ENCODE peak calls at places on chromosomes 16 and 17, in five cellular contexts. R is ovary, N is heart left ventricle, D is GM23338, P is uterus. C is an unnamed sample. For H3K4me1, the result is how much of the 10 kb centered on the place peaks cover.

GRCh38 chr16:2009791-2010510 is at the start of gene ZNF598:
- DNase-seq in D (peak), N (peak), R (peak), P (peak), C (peak)

GRCh38 chr17:60354223-60354622 is 37.7 kb downstream of the USP32 start:
- DNase-seq in D (no peak), R (no peak), N (no peak), P (no peak), C (no peak)

GRCh38 chr17:51352798-51353197 is 92.5 kb downstream of the UTP18 start:
- DNase-seq in N (no peak), D (no peak), P (no peak), R (no peak), C (no peak)

GRCh38 chr16:67016681-67017450 is 12.1 kb upstream of the CBFB start:
- DNase-seq in D (no peak), R (no peak), P (peak), N (no peak), C (no peak)

GRCh38 chr17:80960797-80961452 is 30.7 kb upstream of the CHMP6 start:
- DNase-seq in P (no peak), R (peak), N (no peak), D (no peak), C (peak)

GRCh38 chr17:55426851-55427586 is 5.4 kb upstream of the MMD start:
- DNase-seq in N (no peak), P (no peak), R (no peak), D (no peak), C (no peak)

GRCh38 chr16:30874244-30874820 is 19.5 kb downstream of the BCL7C start:
- DNase-seq in D (peak), N (no peak), R (no peak), P (no peak), C (peak)

GRCh38 chr17:34711646-34712045 is 132.3 kb downstream of the TMEM132E start:
- DNase-seq in D (no peak), N (no peak), P (no peak), R (no peak), C (no peak)

GRCh38 chr17:55895112-55895759 is 144.4 kb downstream of the PCTP start:
- DNase-seq in D (no peak), P (no peak), N (no peak), R (no peak), C (no peak)

GRCh38 chr16:71528863-71529262 is 2.6 kb downstream of the CHST4 start:
- DNase-seq in D (no peak), N (no peak), R (no peak), P (no peak), C (no peak)

GRCh38 chr16:88357306-88358032 is 25.3 kb upstream of the ZNF469 start:
- DNase-seq in R (peak), N (peak), P (no peak), D (no peak), C (no peak)

GRCh38 chr17:66373944-66374817 is 71.8 kb downstream of the PRKCA start:
- DNase-seq in R (no peak), P (no peak), N (peak), D (peak), C (peak)

GRCh38 chr17:42135664-42136653 is 13.4 kb downstream of the HSPB9 start:
- DNase-seq in R (peak), D (peak), N (peak), P (peak), C (peak)

GRCh38 chr17:48374650-48375230 is 55.3 kb downstream of the SKAP1 start:
- DNase-seq in D (peak), P (no peak), N (no peak), R (no peak), C (peak)

GRCh38 chr17:7045492-7046126 is 1.7 kb upstream of the SLC16A11 start:
- DNase-seq in D (peak), R (no peak), P (no peak), N (no peak), C (peak)

GRCh38 chr17:56808503-56808902 is 25.2 kb downstream of the C17orf67 start:
- DNase-seq in N (no peak), P (no peak), R (no peak), D (no peak), C (no peak)

GRCh38 chr16:89357460-89357859 is 132.9 kb downstream of the ANKRD11 start:
- DNase-seq in R (peak), N (peak), P (no peak), D (peak), C (peak)

GRCh38 chr16:65698943-65699342 is 577.1 kb upstream of the CDH11 start:
- DNase-seq in N (no peak), D (no peak), R (peak), P (no peak), C (peak)

GRCh38 chr16:31033709-31034492 is 543 bp downstream of the STX4 start:
- DNase-seq in N (peak), D (peak), P (peak), R (peak), C (peak)

GRCh38 chr16:22317001-22317530 is 19.9 kb downstream of the POLR3E start:
- DNase-seq in N (no peak), D (no peak), R (no peak), P (no peak), C (no peak)

GRCh38 chr16:19173059-19173458 is 5.0 kb downstream of the SYT17 start:
- DNase-seq in R (no peak), P (no peak), D (no peak), N (no peak), C (no peak)
- TF ChIP-seq CTCF in R (no peak), P (no peak), D (no peak), N (no peak), C (no peak)

DNA sequence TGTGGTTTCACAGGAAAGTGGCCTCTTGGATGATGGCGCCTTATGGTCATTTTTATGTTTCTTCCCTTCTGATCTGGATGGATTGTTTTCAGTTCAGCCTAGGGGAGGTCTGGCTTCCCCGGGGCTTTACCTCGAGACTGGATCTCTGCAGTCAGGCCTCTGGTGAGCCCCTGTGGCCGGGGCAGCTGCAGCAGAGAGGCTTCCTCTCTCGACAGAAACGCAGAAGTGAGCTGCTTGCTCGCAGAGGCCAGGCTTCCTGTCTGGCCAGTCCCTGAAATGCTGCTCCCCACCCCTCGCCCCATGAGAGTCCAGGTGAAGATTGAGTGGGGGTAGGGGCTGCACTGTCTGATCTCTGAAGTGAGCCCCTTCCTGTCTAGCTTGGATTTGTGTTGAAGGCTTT is 44.0 kb downstream of the PLCG2 start:
- DNase-seq in P (no peak), R (no peak), D (no peak), N (peak), C (peak)
- H3K4me1 ChIP-seq in P (under half), R (under half), D (under half), N (under half), C (under half)

DNA sequence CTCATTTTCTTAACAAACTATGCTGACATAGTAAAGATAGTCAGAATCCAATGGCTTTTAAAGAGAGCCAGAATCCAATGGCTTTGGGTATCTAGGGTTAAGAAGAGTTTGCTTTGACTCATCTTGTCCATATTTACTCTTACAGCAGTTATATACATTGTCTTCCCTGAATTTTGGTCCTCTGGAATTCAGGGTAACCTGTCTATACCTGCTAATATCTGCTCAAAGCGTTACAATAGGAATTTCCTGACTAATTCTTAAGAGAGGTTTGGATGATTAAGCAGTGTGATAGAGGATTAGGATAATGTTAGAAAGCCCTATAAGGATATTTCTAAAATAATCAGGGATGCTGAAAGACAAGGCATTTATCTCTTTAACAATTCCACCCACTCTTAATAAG is 2.0 kb upstream of the CDH8 start:
- DNase-seq in P (no peak), D (no peak), R (no peak), N (no peak), C (no peak)
- H3K4me3 ChIP-seq in P (no peak), D (no peak), R (no peak), N (no peak), C (no peak)

DNA sequence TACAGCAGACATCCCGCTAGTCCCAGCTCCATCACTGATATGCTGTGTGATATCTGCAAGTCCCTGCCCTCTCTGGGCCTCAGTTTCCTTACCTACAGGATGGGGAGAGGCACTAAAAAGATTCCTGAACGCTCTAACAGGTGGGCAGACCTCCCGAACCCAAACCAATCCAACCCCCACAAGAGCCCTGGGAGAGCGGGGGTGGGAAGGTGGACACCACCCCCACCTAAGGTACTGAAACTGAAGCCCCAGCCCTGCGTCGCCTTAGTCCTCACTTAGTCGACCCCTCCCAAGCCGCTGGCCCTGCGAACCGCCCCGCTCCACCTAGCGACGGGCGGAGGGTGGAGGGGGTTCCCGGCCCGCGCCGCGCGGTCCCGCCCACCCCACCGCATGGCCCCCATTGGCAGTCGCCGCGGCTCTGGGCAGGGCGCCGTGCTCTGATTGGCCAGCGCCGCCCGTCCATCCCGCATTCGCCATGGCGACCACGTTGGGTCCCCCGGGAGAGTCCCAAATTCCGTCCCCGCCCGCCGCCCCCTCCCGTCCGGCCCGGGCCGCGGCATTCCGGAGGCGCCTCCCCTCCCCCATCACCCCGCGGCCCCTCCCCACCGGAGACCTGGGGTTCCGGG is 578 bp downstream of the CCDC102A start:
- DNase-seq in D (peak), P (peak), R (peak), N (peak), C (peak)
- TF ChIP-seq CTCF in D (peak), P (peak), R (peak), N (peak), C (no peak)